ENCODE peak calls at places on chromosomes 5 and 9, in ten cellular contexts. O is pancreas; E is ACHN; G is endothelial cell; P is IMR-90; Q is activated gamma-delta T cell treated with anti-CD3 and anti-CD28 coated beads, Interleukin-2, amount 50 U/mL, for 16 hours; V is AG08396; F is Peyer's patch; U is Calu3; Z is left ventricle myocardium superior. R is an unnamed sample.

GRCh38 chr5:145450286-145450969 is 384.7 kb downstream of the PRELID2 start:
- DNase-seq in O (no peak), E (no peak), G (no peak), P (peak; percentile 21), Q (no peak), V (no peak), F (no peak), U (no peak), Z (no peak), R (no peak)

GRCh38 chr5:176501333-176501732 is 35.9 kb downstream of the RNF44 start:
- DNase-seq in O (no peak), E (peak; percentile 26), G (no peak), P (peak; percentile 92), Q (no peak), V (peak; percentile 65), F (no peak), U (no peak), Z (no peak), R (no peak)

GRCh38 chr9:4742246-4742645 is 1.2 kb upstream of the AK3 start:
- DNase-seq in O (no peak), E (no peak), G (no peak), P (no peak), Q (no peak), V (peak; percentile 16), F (no peak), U (no peak), Z (no peak), R (no peak)

GRCh38 chr5:59517926-59518585 is 375.5 kb downstream of the PDE4D start:
- DNase-seq in O (no peak), E (peak; percentile 51), G (no peak), P (peak; percentile 62), Q (no peak), V (peak; percentile 10), F (no peak), U (no peak), Z (no peak), R (no peak)

GRCh38 chr5:37111426-37112382 is 137.5 kb downstream of the CPLANE1 start:
- DNase-seq in O (no peak), E (no peak), G (no peak), P (no peak), Q (no peak), V (no peak), F (no peak), U (no peak), Z (no peak), R (no peak)

GRCh38 chr9:104961238-104961637 is 33.3 kb upstream of the ABCA1 start:
- DNase-seq in O (no peak), E (no peak), G (peak; percentile 24), P (peak; percentile 83), Q (no peak), V (no peak), F (no peak), U (peak; percentile 10), Z (no peak), R (peak; percentile 51)

GRCh38 chr9:136133959-136134484 is 15.3 kb upstream of the TMEM250 start:
- DNase-seq in O (no peak), E (no peak), G (no peak), P (no peak), Q (no peak), V (no peak), F (no peak), U (no peak), Z (no peak), R (no peak)

GRCh38 chr5:108729306-108729645 is 18.4 kb upstream of the FER start:
- DNase-seq in O (no peak), E (no peak), G (no peak), P (no peak), Q (no peak), V (no peak), F (no peak), U (no peak), Z (no peak), R (no peak)

GRCh38 chr5:170681013-170681433 is 102.5 kb upstream of the GABRP start:
- DNase-seq in O (peak; percentile 2), E (peak; percentile 13), G (peak; percentile 82), P (peak; percentile 28), Q (no peak), V (peak; percentile 38), F (no peak), U (peak; percentile 79), Z (peak; percentile 36), R (peak; percentile 76)

GRCh38 chr5:140349244-140349643 is 2.8 kb upstream of the HBEGF start:
- DNase-seq in O (no peak), E (peak; percentile 35), G (no peak), P (peak; percentile 34), Q (no peak), V (no peak), F (peak; percentile 61), U (peak; percentile 27), Z (no peak), R (no peak)

GRCh38 chr9:134784612-134785305 is 95.9 kb upstream of the FCN2 start:
- DNase-seq in O (no peak), E (no peak), G (no peak), P (no peak), Q (no peak), V (no peak), F (no peak), U (no peak), Z (no peak), R (no peak)

GRCh38 chr5:170070556-170071412 is 34.9 kb upstream of the FOXI1 start:
- DNase-seq in O (no peak), E (no peak), G (peak; percentile 74), P (peak; percentile 45), Q (no peak), V (peak; percentile 63), F (no peak), U (peak; percentile 53), Z (peak; percentile 72), R (no peak)

GRCh38 chr9:119004618-119004990 is 364.6 kb downstream of the BRINP1 start:
- DNase-seq in O (no peak), E (peak; percentile 99), G (no peak), P (peak; percentile 6), Q (no peak), V (peak; percentile 22), F (no peak), U (no peak), Z (peak; percentile 49), R (peak; percentile 1)

GRCh38 chr5:155069961-155070360 is 56.4 kb downstream of the KIF4B start:
- DNase-seq in O (no peak), E (no peak), G (no peak), P (no peak), Q (no peak), V (no peak), F (no peak), U (no peak), Z (no peak), R (no peak)